ENCODE peak calls at places on chromosomes 4 and X, in seven cellular contexts. X is endothelial cell of umbilical vein; H is sigmoid colon; J is psoas muscle; T is ovary; G is CD8-positive, alpha-beta memory T cell; M is tibial nerve. F is an unnamed sample.

GRCh38 chr4:101186558-101187184 is 160.7 kb downstream of the PPP3CA start:
- DNase-seq in X (no peak), H (no peak), J (no peak), T (no peak), G (no peak), M (no peak), F (no peak)

GRCh38 chr4:176587920-176588319 is 204.8 kb downstream of the VEGFC start:
- DNase-seq in X (no peak), H (no peak), J (no peak), T (no peak), G (no peak), M (no peak), F (peak)

GRCh38 chrX:10173331-10173900 is 16.6 kb downstream of the CLCN4 start:
- DNase-seq in X (peak), H (peak), J (peak), T (peak), G (no peak), M (peak), F (peak)

GRCh38 chr4:147891476-147892115 is 159.7 kb downstream of the ARHGAP10 start:
- DNase-seq in X (no peak), H (no peak), J (no peak), T (no peak), G (no peak), M (no peak), F (no peak)

GRCh38 chr4:105631818-105632400 is 76.6 kb downstream of the INTS12 start:
- DNase-seq in X (no peak), H (no peak), J (no peak), T (no peak), G (no peak), M (no peak), F (no peak)

GRCh38 chr4:147853706-147854105 is 121.8 kb downstream of the ARHGAP10 start:
- DNase-seq in X (no peak), H (no peak), J (no peak), T (no peak), G (no peak), M (no peak), F (no peak)

GRCh38 chr4:143616771-143617170 is 83.7 kb downstream of the FREM3 start:
- DNase-seq in X (no peak), H (no peak), J (no peak), T (no peak), G (no peak), M (no peak), F (peak)

GRCh38 chrX:10453945-10454344 is 166.4 kb downstream of the MID1 start:
- DNase-seq in X (no peak), H (no peak), J (no peak), T (no peak), G (no peak), M (no peak), F (no peak)

GRCh38 chrX:56281789-56282188 is 49.6 kb downstream of the KLF8 start:
- DNase-seq in X (peak), H (no peak), J (no peak), T (no peak), G (no peak), M (no peak), F (peak)

GRCh38 chr4:111546881-111547280 is 598.4 kb upstream of the FAM241A start:
- DNase-seq in X (peak), H (no peak), J (no peak), T (no peak), G (no peak), M (no peak), F (no peak)

GRCh38 chrX:23118890-23119527 is 119.2 kb downstream of the DDX53 start:
- DNase-seq in X (no peak), H (no peak), J (no peak), T (no peak), G (no peak), M (no peak), F (no peak)

GRCh38 chr4:184503869-184504300 is 29.5 kb upstream of the IRF2 start:
- DNase-seq in X (peak), H (no peak), J (no peak), T (no peak), G (no peak), M (no peak), F (peak)

GRCh38 chrX:14776901-14777300 is 96.0 kb downstream of the FANCB start:
- DNase-seq in X (no peak), H (no peak), J (no peak), T (no peak), G (no peak), M (no peak), F (no peak)

GRCh38 chrX:18983711-18984380 is at the start of gene PHKA2:
- DNase-seq in X (no peak), H (peak), J (peak), T (no peak), G (no peak), M (peak), F (peak)

GRCh38 chr4:185394568-185395254 is 1.0 kb downstream of the LRP2BP start:
- DNase-seq in X (peak), H (no peak), J (no peak), T (no peak), G (no peak), M (no peak), F (peak)

GRCh38 chrX:74133156-74133796 is 170.7 kb upstream of the ZCCHC13 start:
- DNase-seq in X (peak), H (no peak), J (no peak), T (no peak), G (no peak), M (peak), F (peak)

GRCh38 chr4:165058676-165059075 is 5.0 kb downstream of the TRIM75 start:
- DNase-seq in X (no peak), H (no peak), J (no peak), T (no peak), G (no peak), M (no peak), F (no peak)

GRCh38 chr4:2962614-2963184 is 507 bp downstream of the NOP14 start:
- DNase-seq in X (peak), H (no peak), J (peak), T (no peak), G (no peak), M (peak), F (no peak)

GRCh38 chr4:123163501-123163900 is 233.1 kb upstream of the SPRY1 start:
- DNase-seq in X (no peak), H (no peak), J (no peak), T (no peak), G (no peak), M (no peak), F (peak)

GRCh38 chr4:54227261-54228063 is 1.6 kb upstream of the PDGFRA start:
- DNase-seq in X (peak), H (peak), J (no peak), T (peak), G (no peak), M (peak), F (peak)

GRCh38 chr4:82947498-82947897 is 47.0 kb downstream of the THAP9 start:
- DNase-seq in X (no peak), H (no peak), J (no peak), T (no peak), G (no peak), M (no peak), F (no peak)

GRCh38 chr4:185201983-185202962 is 1.5 kb downstream of the CFAP97 start:
- DNase-seq in X (peak), H (no peak), J (no peak), T (no peak), G (no peak), M (no peak), F (no peak)

GRCh38 chr4:13178621-13179020 is 305.5 kb downstream of the RAB28 start:
- DNase-seq in X (no peak), H (no peak), J (no peak), T (no peak), G (no peak), M (no peak), F (no peak)

GRCh38 chrX:88613338-88613737 is 133.7 kb upstream of the CPXCR1 start:
- DNase-seq in X (peak), H (no peak), J (no peak), T (no peak), G (no peak), M (no peak), F (no peak)

GRCh38 chrX:102651242-102651967 is at the start of gene GPRASP1:
- DNase-seq in X (peak), H (peak), J (peak), T (peak), G (peak), M (peak), F (no peak)

GRCh38 chr4:94690851-94691254 is 66.9 kb upstream of the BMPR1B start:
- DNase-seq in X (no peak), H (no peak), J (no peak), T (no peak), G (no peak), M (no peak), F (peak)

GRCh38 chr4:8274772-8275241 is 5.3 kb downstream of the HTRA3 start:
- DNase-seq in X (no peak), H (peak), J (peak), T (peak), G (no peak), M (peak), F (peak)

GRCh38 chr4:52824603-52825310 is 37.4 kb upstream of the RASL11B start:
- DNase-seq in X (no peak), H (no peak), J (no peak), T (peak), G (no peak), M (no peak), F (no peak)

GRCh38 chr4:8365951-8366350 is 74.6 kb downstream of the ACOX3 start:
- DNase-seq in X (no peak), H (no peak), J (no peak), T (no peak), G (no peak), M (no peak), F (no peak)

GRCh38 chrX:154430916-154431315 is 2.4 kb downstream of the ATP6AP1 start:
- DNase-seq in X (no peak), H (no peak), J (no peak), T (no peak), G (no peak), M (no peak), F (no peak)

GRCh38 chrX:154426916-154427792 is 1.3 kb upstream of the ATP6AP1 start:
- DNase-seq in X (no peak), H (no peak), J (no peak), T (no peak), G (no peak), M (no peak), F (no peak)

GRCh38 chrX:154429708-154430107 is 1.2 kb downstream of the ATP6AP1 start:
- DNase-seq in X (no peak), H (no peak), J (no peak), T (no peak), G (no peak), M (no peak), F (no peak)

GRCh38 chrX:154430504-154430903 is 2.0 kb downstream of the ATP6AP1 start:
- DNase-seq in X (no peak), H (no peak), J (no peak), T (no peak), G (no peak), M (no peak), F (no peak)

GRCh38 chrX:154428176-154429171 is at the start of gene ATP6AP1:
- DNase-seq in X (peak), H (peak), J (peak), T (peak), G (peak), M (peak), F (peak)
- H3K4me3 ChIP-seq in X (peak), H (peak), J (peak), T (peak), G (peak), M (peak), F (peak)

DNA sequence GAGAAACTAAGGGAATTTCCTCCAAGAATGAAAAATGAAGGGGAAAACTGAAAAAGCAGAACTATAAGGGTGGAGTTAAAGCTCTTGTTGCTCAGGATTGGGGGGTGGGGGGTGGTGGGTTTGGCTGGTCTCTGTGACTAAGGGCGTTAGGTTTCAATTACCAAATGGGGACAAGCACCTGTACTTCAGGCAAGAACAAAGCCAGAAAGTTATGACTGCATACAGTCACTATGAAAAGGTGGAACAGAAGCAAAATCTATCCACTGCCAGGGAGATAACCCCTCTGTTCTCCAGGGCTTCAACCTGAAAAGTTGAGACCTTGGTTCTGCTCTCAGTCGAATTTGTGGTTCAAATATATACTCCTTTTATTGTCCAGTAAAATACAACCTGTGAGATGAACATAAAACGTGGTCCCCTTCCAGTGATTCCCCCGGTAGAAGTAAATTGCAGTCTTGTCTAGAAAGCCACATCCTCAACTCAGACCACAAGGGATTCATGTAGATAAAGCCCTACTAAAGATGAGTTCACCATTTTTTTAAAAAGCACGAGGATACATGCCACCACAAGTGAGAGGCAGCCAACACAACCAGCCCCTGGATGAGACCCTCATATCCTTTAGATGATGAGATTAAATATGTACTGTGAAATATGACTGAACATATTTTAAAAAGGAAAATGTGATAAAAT is 257.1 kb upstream of the RPS6KA3 start:
- DNase-seq in X (no peak), H (no peak), J (no peak), T (no peak), G (no peak), M (no peak), F (no peak)
- H3K4me3 ChIP-seq in X (no peak), H (no peak), J (no peak), T (no peak), G (no peak), M (no peak), F (no peak)

GRCh38 chr4:22162454-22162853 is 213.9 kb upstream of the KCNIP4 start:
- DNase-seq in X (no peak), H (no peak), J (no peak), T (no peak), G (no peak), M (no peak), F (no peak)
- H3K4me3 ChIP-seq in X (no peak), H (no peak), J (no peak), T (no peak), G (no peak), M (no peak), F (no peak)

DNA sequence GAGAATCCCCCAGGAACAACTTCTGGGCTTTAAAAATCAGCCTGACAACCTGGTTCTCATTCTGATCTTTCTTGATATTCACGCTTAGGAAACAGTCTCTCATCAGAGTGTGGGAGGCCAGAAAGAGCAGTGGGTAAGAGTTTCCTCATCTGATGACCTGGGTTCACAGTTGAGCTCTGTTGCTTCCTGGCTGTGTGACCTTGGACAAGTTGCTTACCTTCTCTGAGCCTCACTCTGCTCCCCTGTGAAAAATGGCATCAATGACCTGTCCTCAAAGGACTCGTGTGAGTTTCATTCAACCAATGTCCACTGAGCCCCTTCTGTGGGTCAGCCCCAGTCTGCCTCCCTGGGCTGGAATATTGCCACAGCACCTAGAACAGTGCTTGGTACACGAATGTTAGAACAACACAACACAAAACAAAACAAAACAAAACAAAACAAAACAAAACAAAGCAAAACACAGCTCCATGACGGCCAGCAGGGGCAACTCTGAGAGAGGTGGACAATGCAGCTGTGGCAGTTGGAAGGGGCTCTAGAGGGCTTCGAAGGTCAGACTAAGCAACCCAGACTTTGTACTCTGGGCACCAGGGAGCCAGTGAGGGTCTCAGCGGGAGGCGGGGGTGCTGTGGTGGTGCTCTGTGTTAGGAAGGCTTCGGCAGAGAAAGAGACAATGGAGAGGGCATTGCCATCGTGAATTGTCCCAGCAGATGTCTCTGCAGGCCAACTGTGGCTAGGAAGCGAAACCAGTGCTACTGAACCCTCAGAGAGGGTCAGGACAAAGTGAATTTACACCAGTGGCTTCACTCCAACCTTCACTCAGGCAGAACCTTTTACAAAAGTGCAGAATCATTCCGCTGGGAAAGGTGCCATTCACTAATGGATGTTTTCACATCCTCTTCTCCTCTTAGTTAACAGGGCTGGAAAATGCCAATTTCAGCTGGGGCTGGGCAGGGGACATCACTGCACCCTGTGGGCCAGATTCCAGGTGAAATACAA is 14.3 kb upstream of the C4orf50 start:
- DNase-seq in X (no peak), H (no peak), J (no peak), T (no peak), G (no peak), M (no peak), F (no peak)
- H3K4me3 ChIP-seq in X (no peak), H (no peak), J (no peak), T (no peak), G (no peak), M (no peak), F (no peak)

GRCh38 chrX:107716045-107716684 is 59.4 kb downstream of the TSC22D3 start:
- DNase-seq in X (peak), H (no peak), J (no peak), T (no peak), G (no peak), M (no peak), F (peak)

GRCh38 chrX:107712231-107713204 is 63.1 kb downstream of the TSC22D3 start:
- DNase-seq in X (no peak), H (peak), J (peak), T (no peak), G (no peak), M (peak), F (peak)

GRCh38 chrX:107713205-107714195 is 62.1 kb downstream of the TSC22D3 start:
- DNase-seq in X (no peak), H (peak), J (no peak), T (no peak), G (no peak), M (no peak), F (no peak)

GRCh38 chrX:107715331-107716044 is 60.1 kb downstream of the TSC22D3 start:
- DNase-seq in X (no peak), H (no peak), J (no peak), T (no peak), G (no peak), M (no peak), F (peak)

DNA sequence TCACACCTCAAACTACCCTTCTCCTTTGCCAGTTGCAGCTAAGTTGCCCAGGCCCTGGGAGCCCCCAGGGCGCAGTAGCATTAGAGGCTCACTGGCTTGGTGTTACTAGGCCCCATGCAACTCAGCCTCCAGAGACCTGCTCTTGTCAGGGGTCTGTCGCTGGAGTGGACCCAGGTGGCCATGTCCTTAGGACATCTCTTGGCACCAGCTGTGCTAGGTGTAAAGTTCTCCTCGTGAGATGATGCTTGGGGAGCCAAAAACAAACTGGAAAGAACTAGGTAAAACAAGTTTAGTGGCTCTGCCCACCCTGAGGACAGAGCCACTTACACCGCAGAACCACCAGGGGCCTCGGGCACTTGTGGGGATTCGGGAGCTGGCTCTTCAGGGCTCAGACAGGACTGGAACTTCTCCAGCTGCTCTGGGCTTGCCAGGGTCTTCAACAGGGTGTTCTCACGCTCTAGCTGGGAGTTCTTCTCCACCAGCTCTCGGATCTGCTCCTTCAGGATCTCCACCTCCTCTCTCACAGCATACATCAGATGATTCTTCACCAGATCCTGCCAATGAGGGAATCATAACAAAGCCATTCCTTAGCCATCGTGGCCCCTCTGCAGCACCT is 61.3 kb downstream of the TSC22D3 start:
- DNase-seq in X (no peak), H (no peak), J (no peak), T (no peak), G (no peak), M (no peak), F (no peak)
- H3K4me3 ChIP-seq in X (no peak), H (peak), J (peak), T (peak), G (peak), M (peak), F (no peak)

GRCh38 chr4:153451931-153452660 is 14.1 kb upstream of the TMEM131L start:
- DNase-seq in X (no peak), H (no peak), J (no peak), T (no peak), G (no peak), M (no peak), F (no peak)

GRCh38 chr4:153450545-153450917 is 15.6 kb upstream of the TMEM131L start:
- DNase-seq in X (no peak), H (no peak), J (no peak), T (no peak), G (no peak), M (no peak), F (no peak)

GRCh38 chr4:153447175-153447887 is 18.8 kb upstream of the TMEM131L start:
- DNase-seq in X (no peak), H (no peak), J (no peak), T (no peak), G (no peak), M (no peak), F (no peak)

GRCh38 chr4:153449338-153449737 is 16.8 kb upstream of the TMEM131L start:
- DNase-seq in X (no peak), H (no peak), J (no peak), T (no peak), G (no peak), M (no peak), F (no peak)

GRCh38 chr4:153448003-153448731 is 18.0 kb upstream of the TMEM131L start:
- DNase-seq in X (no peak), H (no peak), J (no peak), T (no peak), G (no peak), M (no peak), F (no peak)
- H3K4me3 ChIP-seq in X (no peak), H (no peak), J (peak), T (no peak), G (no peak), M (no peak), F (no peak)

DNA sequence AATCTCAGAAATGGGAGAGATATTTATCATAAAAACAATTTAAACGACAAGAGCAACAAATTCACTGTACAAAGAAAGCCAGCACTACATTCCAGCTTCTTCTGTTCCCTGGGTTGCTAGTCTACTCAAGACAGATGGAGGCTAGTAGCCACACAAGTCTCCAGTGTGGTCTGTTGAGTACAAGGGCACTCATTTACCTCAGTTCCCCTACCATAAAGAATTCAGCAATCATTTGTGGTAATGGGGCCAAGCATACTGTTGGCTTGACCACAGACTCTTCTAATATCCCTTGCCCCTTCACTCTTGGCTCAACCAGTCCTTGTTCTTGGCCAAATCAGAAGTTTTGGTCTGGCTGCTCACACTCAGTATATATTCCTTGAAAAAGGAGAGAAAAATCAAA is 212.3 kb downstream of the COX18 start:
- DNase-seq in X (no peak), H (no peak), J (no peak), T (no peak), G (no peak), M (no peak), F (no peak)
- H3K4me3 ChIP-seq in X (no peak), H (no peak), J (no peak), T (no peak), G (no peak), M (no peak), F (no peak)

F was measured in mammary epithelial cell.